ENCODE peak calls at places on chromosomes 4 and X, in seven cellular contexts. O is GM12865, D is IMR-90, N is ovary, V is neuronal stem cell, X is bronchial epithelial cell, R is body of pancreas. M is an unnamed sample.

GRCh38 chr4:84530871-84531270 is 31.8 kb upstream of the NKX6-1 start:
- DNase-seq in O (no peak), D (peak; percentile 19), N (no peak), V (no peak), X (peak; percentile 49), R (no peak), M (peak; percentile 62)

GRCh38 chr4:111773858-111774257 is 371.4 kb upstream of the FAM241A start:
- DNase-seq in O (no peak), D (no peak), N (no peak), V (no peak), X (peak; percentile 50), R (no peak), M (peak; percentile 5)

GRCh38 chrX:9471571-9471985 is 6.7 kb downstream of the TBL1X start:
- DNase-seq in O (no peak), D (peak; percentile 63), N (no peak), V (no peak), X (no peak), R (no peak), M (no peak)

GRCh38 chr4:102343964-102344519 is 1.2 kb downstream of the SLC39A8 start:
- DNase-seq in O (no peak), D (peak; percentile 8), N (no peak), V (peak; percentile 37), X (peak; percentile 70), R (peak; percentile 73), M (peak; percentile 4)

GRCh38 chrX:24339911-24340310 is 20.5 kb upstream of the SUPT20HL1 start:
- DNase-seq in O (no peak), D (no peak), N (no peak), V (no peak), X (no peak), R (no peak), M (no peak)

GRCh38 chr4:2843909-2844584 is 403 bp downstream of the ADD1 start:
- DNase-seq in O (peak; percentile 53), D (peak; percentile 24), N (peak; percentile 57), V (peak; percentile 49), X (no peak), R (peak; percentile 56), M (no peak)

GRCh38 chr4:7104366-7105031 is 36.6 kb upstream of the GRPEL1 start:
- DNase-seq in O (no peak), D (no peak), N (no peak), V (no peak), X (no peak), R (no peak), M (no peak)

GRCh38 chrX:7690842-7691241 is 152.1 kb upstream of the VCX start:
- DNase-seq in O (no peak), D (no peak), N (no peak), V (no peak), X (no peak), R (no peak), M (no peak)

GRCh38 chr4:87947381-87948160 is 27.9 kb upstream of the SPP1 start:
- DNase-seq in O (no peak), D (no peak), N (no peak), V (no peak), X (no peak), R (no peak), M (no peak)

GRCh38 chr4:165426769-165427168 is 48.0 kb downstream of the CPE start:
- DNase-seq in O (peak; percentile 8), D (no peak), N (no peak), V (no peak), X (no peak), R (no peak), M (no peak)

GRCh38 chr4:95267081-95267480 is 281.7 kb downstream of the UNC5C start:
- DNase-seq in O (no peak), D (peak; percentile 25), N (no peak), V (no peak), X (peak; percentile 56), R (no peak), M (peak; percentile 6)

GRCh38 chr4:9971711-9972110 is 49.6 kb downstream of the SLC2A9 start:
- DNase-seq in O (no peak), D (no peak), N (no peak), V (no peak), X (no peak), R (no peak), M (no peak)

DNA sequence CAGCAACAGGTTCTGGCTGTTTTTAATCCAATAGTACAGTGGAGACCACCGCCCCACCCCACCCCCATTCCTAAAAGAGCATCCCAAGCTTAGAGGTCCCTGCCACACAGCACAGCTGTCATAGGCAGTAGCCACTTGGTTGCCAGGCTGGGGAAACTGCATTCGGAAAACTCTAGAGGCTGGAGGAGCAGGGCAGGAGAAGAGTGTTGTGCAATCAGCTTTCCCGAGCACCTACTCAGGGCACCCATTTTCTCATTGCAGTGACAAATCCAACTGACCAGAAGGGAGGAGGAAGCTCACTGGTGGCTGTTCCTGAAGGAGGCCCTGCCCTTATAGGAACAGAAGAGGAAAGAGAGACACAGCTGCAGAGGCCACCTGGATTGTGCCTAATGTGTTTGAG is 1.1 kb downstream of the CXCL1 start:
- DNase-seq in O (no peak), D (no peak), N (no peak), V (no peak), X (peak; percentile 76), R (no peak), M (peak; percentile 48)
- H3K4me3 ChIP-seq in O (no peak overlapping the region), D (no peak overlapping the region), N (no peak overlapping the region), V (no peak overlapping the region), X (peak overlapping the region; percentile 62), R (no peak overlapping the region), M (peak overlapping the region; percentile 64)

GRCh38 chr4:42151568-42152506 is 618 bp downstream of the BEND4 start:
- DNase-seq in O (peak; percentile 53), D (no peak), N (no peak), V (peak; percentile 78), X (no peak), R (no peak), M (no peak)

GRCh38 chr4:42150653-42151567 is 1.5 kb downstream of the BEND4 start:
- DNase-seq in O (peak; percentile 5), D (no peak), N (no peak), V (peak; percentile 3), X (no peak), R (no peak), M (no peak)

GRCh38 chr4:42149004-42149403 is 3.5 kb downstream of the BEND4 start:
- DNase-seq in O (peak; percentile 4), D (no peak), N (no peak), V (no peak), X (no peak), R (no peak), M (no peak)

GRCh38 chr4:42148453-42148852 is 4.0 kb downstream of the BEND4 start:
- DNase-seq in O (no peak), D (no peak), N (no peak), V (no peak), X (no peak), R (no peak), M (no peak)

GRCh38 chr4:42152507-42153504 is at the start of gene BEND4:
- DNase-seq in O (no peak), D (no peak), N (no peak), V (no peak), X (no peak), R (no peak), M (peak; percentile 2)
- H3K4me3 ChIP-seq in O (peak within 1 kb of the TSS; percentile 54), D (peak within 1 kb of the TSS; percentile 38), N (peak within 1 kb of the TSS; percentile 17), V (peak within 1 kb of the TSS; percentile 44), X (no peak within 1 kb of the TSS), R (no peak within 1 kb of the TSS), M (no peak within 1 kb of the TSS)

DNA sequence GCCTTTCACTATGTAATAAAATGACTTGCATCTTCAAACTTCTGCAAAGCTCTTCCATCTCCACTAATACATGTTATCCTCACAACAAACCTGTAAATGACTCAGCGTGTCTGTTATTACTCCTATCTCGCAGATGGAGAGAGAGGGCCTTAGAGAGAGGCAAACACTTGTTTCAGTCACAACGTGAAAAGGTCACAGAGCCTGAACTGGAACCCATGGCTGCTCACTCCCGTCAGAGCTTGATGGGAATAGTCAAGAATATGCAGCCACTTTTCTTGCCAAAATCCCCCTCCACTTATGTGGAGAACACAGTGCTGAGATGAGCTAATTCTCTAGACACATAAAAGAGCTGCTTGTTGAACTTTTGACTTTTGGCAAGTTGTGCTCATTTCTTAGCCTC is 69.0 kb downstream of the SYNPO2 start:
- DNase-seq in O (no peak), D (no peak), N (peak; percentile 47), V (no peak), X (no peak), R (no peak), M (peak; percentile 28)
- H3K4me3 ChIP-seq in O (no peak overlapping the region), D (no peak overlapping the region), N (no peak overlapping the region), V (no peak overlapping the region), X (no peak overlapping the region), R (no peak overlapping the region), M (no peak overlapping the region)

GRCh38 chrX:40090050-40090804 is 7.5 kb downstream of the BCOR start:
- DNase-seq in O (no peak), D (no peak), N (peak; percentile 57), V (no peak), X (no peak), R (no peak), M (no peak)

GRCh38 chrX:40088803-40089540 is 8.8 kb downstream of the BCOR start:
- DNase-seq in O (no peak), D (no peak), N (no peak), V (no peak), X (no peak), R (no peak), M (no peak)

GRCh38 chrX:40092808-40093435 is 4.8 kb downstream of the BCOR start:
- DNase-seq in O (no peak), D (no peak), N (no peak), V (no peak), X (no peak), R (no peak), M (no peak)

GRCh38 chrX:40091691-40092421 is 5.9 kb downstream of the BCOR start:
- DNase-seq in O (no peak), D (no peak), N (no peak), V (no peak), X (no peak), R (no peak), M (no peak)

GRCh38 chrX:40090961-40091360 is 6.8 kb downstream of the BCOR start:
- DNase-seq in O (no peak), D (no peak), N (no peak), V (no peak), X (no peak), R (no peak), M (no peak)
- H3K4me3 ChIP-seq in O (no peak overlapping the region), D (no peak overlapping the region), N (no peak overlapping the region), V (no peak overlapping the region), X (no peak overlapping the region), R (no peak overlapping the region), M (peak overlapping the region; percentile 28)